ENCODE peak calls at places on chromosome 7, in seven cellular contexts. One of them, this sample, is unnamed.

GRCh38 chr7:156612930-156613329 is 27.6 kb upstream of the RNF32 start:
- DNase-seq in SK-N-SH: no peak
- DNase-seq in K562: no peak
- DNase-seq in HepG2: no peak
- DNase-seq in H1: no peak
- DNase-seq in HCT116: no peak
- DNase-seq in GM12878: peak
- DNase-seq in this sample: no peak

GRCh38 chr7:41027428-41028115 is 675.3 kb downstream of the INHBA start:
- DNase-seq in SK-N-SH: no peak
- DNase-seq in K562: no peak
- DNase-seq in HepG2: no peak
- DNase-seq in H1: no peak
- DNase-seq in HCT116: no peak
- DNase-seq in GM12878: no peak
- DNase-seq in this sample: peak

GRCh38 chr7:84455788-84456187 is 261.2 kb upstream of the SEMA3A start:
- DNase-seq in SK-N-SH: no peak
- DNase-seq in K562: no peak
- DNase-seq in HepG2: no peak
- DNase-seq in H1: no peak
- DNase-seq in HCT116: no peak
- DNase-seq in GM12878: no peak
- DNase-seq in this sample: no peak

GRCh38 chr7:31478744-31479143 is 35.1 kb upstream of the ITPRID1 start:
- DNase-seq in SK-N-SH: no peak
- DNase-seq in K562: no peak
- DNase-seq in HepG2: no peak
- DNase-seq in H1: no peak
- DNase-seq in HCT116: no peak
- DNase-seq in GM12878: peak
- DNase-seq in this sample: no peak

GRCh38 chr7:27863866-27864265 is 123.9 kb downstream of the TAX1BP1 start:
- DNase-seq in SK-N-SH: no peak
- DNase-seq in K562: no peak
- DNase-seq in HepG2: no peak
- DNase-seq in H1: no peak
- DNase-seq in HCT116: no peak
- DNase-seq in GM12878: no peak
- DNase-seq in this sample: no peak

GRCh38 chr7:116030626-116031276 is at the start of gene TFEC:
- DNase-seq in SK-N-SH: no peak
- DNase-seq in K562: no peak
- DNase-seq in HepG2: no peak
- DNase-seq in H1: no peak
- DNase-seq in HCT116: no peak
- DNase-seq in GM12878: no peak
- DNase-seq in this sample: no peak

GRCh38 chr7:21067216-21067615 is 280.5 kb upstream of the SP8 start:
- DNase-seq in SK-N-SH: no peak
- DNase-seq in K562: no peak
- DNase-seq in HepG2: no peak
- DNase-seq in H1: no peak
- DNase-seq in HCT116: no peak
- DNase-seq in GM12878: no peak
- DNase-seq in this sample: no peak

GRCh38 chr7:156993021-156993924 is 17.2 kb downstream of the MNX1 start:
- DNase-seq in SK-N-SH: peak
- DNase-seq in K562: no peak
- DNase-seq in HepG2: no peak
- DNase-seq in H1: no peak
- DNase-seq in HCT116: no peak
- DNase-seq in GM12878: no peak
- DNase-seq in this sample: no peak

GRCh38 chr7:918118-918425 is 36.4 kb downstream of the ADAP1 start:
- DNase-seq in SK-N-SH: no peak
- DNase-seq in K562: no peak
- DNase-seq in HepG2: no peak
- DNase-seq in H1: no peak
- DNase-seq in HCT116: no peak
- DNase-seq in GM12878: no peak
- DNase-seq in this sample: no peak

GRCh38 chr7:22481726-22482125 is 18.3 kb downstream of the STEAP1B start:
- DNase-seq in SK-N-SH: no peak
- DNase-seq in K562: no peak
- DNase-seq in HepG2: no peak
- DNase-seq in H1: no peak
- DNase-seq in HCT116: no peak
- DNase-seq in GM12878: peak
- DNase-seq in this sample: no peak

GRCh38 chr7:136205956-136206355 is 228.8 kb upstream of the MTPN start:
- DNase-seq in SK-N-SH: no peak
- DNase-seq in K562: no peak
- DNase-seq in HepG2: no peak
- DNase-seq in H1: no peak
- DNase-seq in HCT116: no peak
- DNase-seq in GM12878: no peak
- DNase-seq in this sample: no peak

GRCh38 chr7:117113871-117114270 is 160.6 kb downstream of the ST7 start:
- DNase-seq in SK-N-SH: no peak
- DNase-seq in K562: no peak
- DNase-seq in HepG2: no peak
- DNase-seq in H1: no peak
- DNase-seq in HCT116: no peak
- DNase-seq in GM12878: no peak
- DNase-seq in this sample: no peak

GRCh38 chr7:140631602-140632001 is 9.0 kb downstream of the DENND2A start:
- DNase-seq in SK-N-SH: no peak
- DNase-seq in K562: no peak
- DNase-seq in HepG2: no peak
- DNase-seq in H1: no peak
- DNase-seq in HCT116: no peak
- DNase-seq in GM12878: no peak
- DNase-seq in this sample: no peak

GRCh38 chr7:72080349-72080766 is 331.8 kb downstream of the CALN1 start:
- DNase-seq in SK-N-SH: no peak
- DNase-seq in K562: no peak
- DNase-seq in HepG2: no peak
- DNase-seq in H1: no peak
- DNase-seq in HCT116: no peak
- DNase-seq in GM12878: no peak
- DNase-seq in this sample: peak

GRCh38 chr7:155449880-155450557 is 7.9 kb upstream of the EN2 start:
- DNase-seq in SK-N-SH: no peak
- DNase-seq in K562: no peak
- DNase-seq in HepG2: no peak
- DNase-seq in H1: no peak
- DNase-seq in HCT116: no peak
- DNase-seq in GM12878: no peak
- DNase-seq in this sample: no peak

GRCh38 chr7:41882745-41883527 is 180.0 kb upstream of the INHBA start:
- DNase-seq in SK-N-SH: no peak
- DNase-seq in K562: no peak
- DNase-seq in HepG2: no peak
- DNase-seq in H1: no peak
- DNase-seq in HCT116: no peak
- DNase-seq in GM12878: peak
- DNase-seq in this sample: no peak

GRCh38 chr7:147999962-148000361 is 590.6 kb upstream of the C7orf33 start:
- DNase-seq in SK-N-SH: no peak
- DNase-seq in K562: no peak
- DNase-seq in HepG2: no peak
- DNase-seq in H1: peak
- DNase-seq in HCT116: no peak
- DNase-seq in GM12878: no peak
- DNase-seq in this sample: no peak

GRCh38 chr7:15236958-15237357 is 324.9 kb downstream of the AGMO start:
- DNase-seq in SK-N-SH: no peak
- DNase-seq in K562: no peak
- DNase-seq in HepG2: no peak
- DNase-seq in H1: no peak
- DNase-seq in HCT116: no peak
- DNase-seq in GM12878: no peak
- DNase-seq in this sample: no peak

GRCh38 chr7:113087278-113087998 is 811 bp upstream of the GPR85 start:
- DNase-seq in SK-N-SH: peak
- DNase-seq in K562: peak
- DNase-seq in HepG2: peak
- DNase-seq in H1: no peak
- DNase-seq in HCT116: no peak
- DNase-seq in GM12878: no peak
- DNase-seq in this sample: peak

GRCh38 chr7:94439893-94440381 is 45.2 kb downstream of the COL1A2 start:
- DNase-seq in SK-N-SH: no peak
- DNase-seq in K562: no peak
- DNase-seq in HepG2: peak
- DNase-seq in H1: no peak
- DNase-seq in HCT116: no peak
- DNase-seq in GM12878: no peak
- DNase-seq in this sample: no peak

GRCh38 chr7:129952164-129952652 is 552 bp downstream of the UBE2H start:
- DNase-seq in SK-N-SH: no peak
- DNase-seq in K562: no peak
- DNase-seq in HepG2: no peak
- DNase-seq in H1: no peak
- DNase-seq in HCT116: no peak
- DNase-seq in GM12878: no peak
- DNase-seq in this sample: peak
- TF ChIP-seq JUND in SK-N-SH: no peak
- TF ChIP-seq JUND in K562: no peak
- TF ChIP-seq JUND in HepG2: no peak
- TF ChIP-seq JUND in H1: no peak
- TF ChIP-seq JUND in HCT116: no peak
- TF ChIP-seq JUND in GM12878: no peak
- TF ChIP-seq JUND in this sample: no peak

GRCh38 chr7:24842449-24843241 is 85.4 kb upstream of the GSDME start:
- DNase-seq in SK-N-SH: no peak
- DNase-seq in K562: no peak
- DNase-seq in HepG2: peak
- DNase-seq in H1: no peak
- DNase-seq in HCT116: no peak
- DNase-seq in GM12878: no peak
- DNase-seq in this sample: no peak
- TF ChIP-seq JUND in SK-N-SH: peak
- TF ChIP-seq JUND in K562: no peak
- TF ChIP-seq JUND in HepG2: no peak
- TF ChIP-seq JUND in H1: no peak
- TF ChIP-seq JUND in HCT116: no peak
- TF ChIP-seq JUND in GM12878: no peak
- TF ChIP-seq JUND in this sample: no peak

GRCh38 chr7:151110941-151111645 is 24.8 kb downstream of the AGAP3 start:
- DNase-seq in SK-N-SH: peak
- DNase-seq in K562: peak
- DNase-seq in HepG2: peak
- DNase-seq in H1: no peak
- DNase-seq in HCT116: no peak
- DNase-seq in GM12878: no peak
- DNase-seq in this sample: peak

GRCh38 chr7:151115121-151115835 is 29.0 kb downstream of the AGAP3 start:
- DNase-seq in SK-N-SH: peak
- DNase-seq in K562: no peak
- DNase-seq in HepG2: no peak
- DNase-seq in H1: no peak
- DNase-seq in HCT116: no peak
- DNase-seq in GM12878: no peak
- DNase-seq in this sample: peak

GRCh38 chr7:151114151-151115090 is 28.1 kb downstream of the AGAP3 start:
- DNase-seq in SK-N-SH: peak
- DNase-seq in K562: no peak
- DNase-seq in HepG2: no peak
- DNase-seq in H1: no peak
- DNase-seq in HCT116: no peak
- DNase-seq in GM12878: no peak
- DNase-seq in this sample: no peak

GRCh38 chr7:151115836-151116418 is 29.7 kb downstream of the AGAP3 start:
- DNase-seq in SK-N-SH: peak
- DNase-seq in K562: no peak
- DNase-seq in HepG2: no peak
- DNase-seq in H1: no peak
- DNase-seq in HCT116: peak
- DNase-seq in GM12878: no peak
- DNase-seq in this sample: peak

DNA sequence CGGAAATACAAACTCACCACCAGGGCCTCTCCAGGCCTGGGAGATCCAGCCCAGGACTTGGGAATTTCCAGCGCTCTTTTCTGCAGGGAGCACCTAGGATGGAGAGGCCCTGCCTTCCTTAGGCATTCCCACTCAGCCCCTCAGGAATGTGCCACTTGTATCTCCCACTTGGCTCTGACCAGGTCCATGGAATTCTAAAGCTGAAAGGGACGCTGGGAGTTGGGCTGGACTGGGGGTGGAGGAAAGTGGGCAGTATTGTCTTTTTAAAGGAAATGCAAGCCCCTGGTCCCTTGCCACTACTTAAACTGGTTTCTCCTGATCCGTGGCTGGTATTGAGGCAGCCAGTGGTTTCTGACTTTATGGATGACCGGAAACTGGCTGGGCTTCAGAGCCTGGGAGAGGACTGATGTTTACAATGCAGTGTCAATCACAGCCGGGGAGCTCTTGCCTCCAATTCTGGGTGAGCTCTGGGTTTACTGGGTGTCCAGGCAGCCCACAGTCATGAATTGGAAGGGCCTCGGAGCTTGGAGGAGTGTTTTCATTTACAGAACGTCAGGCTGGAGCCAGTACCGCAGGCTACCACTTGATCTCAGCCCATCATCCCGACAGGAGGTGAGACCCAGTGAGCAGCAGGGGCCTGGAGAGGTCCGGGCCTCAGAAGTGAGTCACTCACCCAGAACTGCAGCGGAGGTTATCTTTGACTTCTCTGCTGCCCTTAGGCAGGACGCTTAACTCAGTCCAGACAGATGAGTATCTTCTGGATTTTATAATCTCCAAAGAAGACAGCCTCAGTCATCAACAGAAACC is 27.3 kb downstream of the AGAP3 start:
- DNase-seq in SK-N-SH: peak
- DNase-seq in K562: peak
- DNase-seq in HepG2: no peak
- DNase-seq in H1: no peak
- DNase-seq in HCT116: peak
- DNase-seq in GM12878: no peak
- DNase-seq in this sample: peak
- TF ChIP-seq JUND in SK-N-SH: peak
- TF ChIP-seq JUND in K562: peak
- TF ChIP-seq JUND in HepG2: no peak
- TF ChIP-seq JUND in H1: no peak
- TF ChIP-seq JUND in HCT116: no peak
- TF ChIP-seq JUND in GM12878: no peak
- TF ChIP-seq JUND in this sample: no peak

GRCh38 chr7:20063645-20064044 is 153.5 kb downstream of the MACC1 start:
- DNase-seq in SK-N-SH: no peak
- DNase-seq in K562: no peak
- DNase-seq in HepG2: no peak
- DNase-seq in H1: no peak
- DNase-seq in HCT116: no peak
- DNase-seq in GM12878: no peak
- DNase-seq in this sample: no peak

GRCh38 chr7:20064181-20064970 is 152.8 kb downstream of the MACC1 start:
- DNase-seq in SK-N-SH: no peak
- DNase-seq in K562: no peak
- DNase-seq in HepG2: no peak
- DNase-seq in H1: no peak
- DNase-seq in HCT116: no peak
- DNase-seq in GM12878: no peak
- DNase-seq in this sample: no peak

GRCh38 chr7:20062932-20063331 is 154.3 kb downstream of the MACC1 start:
- DNase-seq in SK-N-SH: no peak
- DNase-seq in K562: no peak
- DNase-seq in HepG2: no peak
- DNase-seq in H1: no peak
- DNase-seq in HCT116: no peak
- DNase-seq in GM12878: no peak
- DNase-seq in this sample: no peak

GRCh38 chr7:20064974-20065862 is 152.0 kb downstream of the MACC1 start:
- DNase-seq in SK-N-SH: no peak
- DNase-seq in K562: no peak
- DNase-seq in HepG2: no peak
- DNase-seq in H1: no peak
- DNase-seq in HCT116: peak
- DNase-seq in GM12878: peak
- DNase-seq in this sample: no peak
- TF ChIP-seq JUND in SK-N-SH: no peak
- TF ChIP-seq JUND in K562: no peak
- TF ChIP-seq JUND in HepG2: no peak
- TF ChIP-seq JUND in H1: no peak
- TF ChIP-seq JUND in HCT116: no peak
- TF ChIP-seq JUND in GM12878: no peak
- TF ChIP-seq JUND in this sample: no peak

This sample was measured in T47D.